ENCODE peak calls at places on chromosomes 1 and 21, in four cellular contexts. A is epithelial cell of esophagus; C is erythroblast; M is stimulated activated CD4-positive, alpha-beta T cell treated with anti-CD3 and anti-CD28 coated beads, Interleukin-1b, Interleukin-23, amount 100 ng/mL, for 4 hours. D is an unnamed sample.

GRCh38 chr1:211018690-211019089 is 115.3 kb downstream of the KCNH1 start:
- DNase-seq in A (no peak), C (no peak), M (no peak), D (no peak)

GRCh38 chr21:8988696-8989095 is 1532.7 kb upstream of the TPTE start:
- DNase-seq in A (no peak), C (no peak), M (no peak), D (no peak)

GRCh38 chr21:31218830-31219608 is 125.0 kb downstream of the TIAM1 start:
- DNase-seq in A (peak; percentile 93), C (no peak), M (no peak), D (no peak)

GRCh38 chr1:21539933-21540332 is 30.7 kb downstream of the ALPL start:
- DNase-seq in A (peak; percentile 57), C (no peak), M (no peak), D (peak; percentile 52)

GRCh38 chr1:1915911-1916835 is 1.1 kb downstream of the CALML6 start:
- DNase-seq in A (no peak), C (no peak), M (no peak), D (peak; percentile 28)

GRCh38 chr1:92992066-92992465 is 30.8 kb upstream of the DIPK1A start:
- DNase-seq in A (no peak), C (no peak), M (no peak), D (no peak)

GRCh38 chr1:91766883-91767282 is 119.1 kb downstream of the TGFBR3 start:
- DNase-seq in A (no peak), C (no peak), M (no peak), D (no peak)

GRCh38 chr1:2204384-2205190 is 10.0 kb upstream of the FAAP20 start:
- DNase-seq in A (no peak), C (peak; percentile 88), M (peak; percentile 91), D (peak; percentile 53)

D was measured in DMS53.